ENCODE peak calls at places on chromosomes 7 and 10, in nine cellular contexts. P is activated CD8-positive, alpha-beta memory T cell treated with anti-CD3 and anti-CD28 coated beads, Interleukin-2, amount 10 ng/mL, durations not matched to agents 7 days and 5 days; D is pancreas; Z is cardiac muscle cell; G is smooth muscle cell of the brain vasculature; Y is amniotic stem cell; M is activated CD4-positive, alpha-beta T cell treated with anti-CD3 and anti-CD28 coated beads, Interleukin-2, amount 50 U/mL, for 48 hours; B is non-pigmented ciliary epithelial cell; O is ureter. R is an unnamed sample.

GRCh38 chr10:128046156-128046933 is 79.9 kb downstream of the MKI67 start:
- DNase-seq in P (no peak), D (no peak), Z (no peak), G (no peak), Y (no peak), M (no peak), B (no peak), O (no peak), R (peak)

GRCh38 chr10:14381475-14381874 is 50.8 kb upstream of the FRMD4A start:
- DNase-seq in P (no peak), D (no peak), Z (no peak), G (no peak), Y (no peak), M (no peak), B (no peak), O (no peak), R (no peak)

GRCh38 chr7:149774237-149775175 is 1.1 kb upstream of the ZNF467 start:
- DNase-seq in P (no peak), D (no peak), Z (peak), G (no peak), Y (no peak), M (no peak), B (no peak), O (no peak), R (no peak)

GRCh38 chr10:130242483-130242882 is 106.3 kb downstream of the GLRX3 start:
- DNase-seq in P (no peak), D (no peak), Z (no peak), G (no peak), Y (no peak), M (no peak), B (no peak), O (peak), R (no peak)

GRCh38 chr10:61634711-61635110 is 28.0 kb upstream of the CABCOCO1 start:
- DNase-seq in P (no peak), D (no peak), Z (peak), G (no peak), Y (no peak), M (no peak), B (no peak), O (no peak), R (no peak)

GRCh38 chr7:14252458-14252857 is 263.0 kb upstream of the ETV1 start:
- DNase-seq in P (no peak), D (no peak), Z (no peak), G (no peak), Y (no peak), M (no peak), B (no peak), O (no peak), R (no peak)

GRCh38 chr10:75235375-75236177 is at the start of gene COMTD1:
- DNase-seq in P (peak), D (peak), Z (peak), G (peak), Y (peak), M (peak), B (peak), O (peak), R (peak)

GRCh38 chr7:106657085-106657991 is 3.6 kb downstream of the CCDC71L start:
- DNase-seq in P (no peak), D (no peak), Z (peak), G (no peak), Y (no peak), M (no peak), B (no peak), O (no peak), R (no peak)

GRCh38 chr7:36526720-36527548 is 137.3 kb downstream of the ANLN start:
- DNase-seq in P (peak), D (no peak), Z (peak), G (peak), Y (peak), M (no peak), B (peak), O (no peak), R (no peak)

GRCh38 chr7:2001601-2002442 is 230.9 kb downstream of the MAD1L1 start:
- DNase-seq in P (no peak), D (no peak), Z (no peak), G (no peak), Y (no peak), M (no peak), B (no peak), O (no peak), R (no peak)

GRCh38 chr7:351256-351655 is 61.3 kb downstream of the FOXL3 start:
- DNase-seq in P (peak), D (no peak), Z (no peak), G (no peak), Y (no peak), M (peak), B (no peak), O (no peak), R (no peak)

GRCh38 chr7:99314504-99314903 is 11.2 kb upstream of the ARPC1A start:
- DNase-seq in P (peak), D (no peak), Z (no peak), G (no peak), Y (no peak), M (peak), B (no peak), O (no peak), R (no peak)

GRCh38 chr10:84205049-84205852 is 10.9 kb downstream of the CDHR1 start:
- DNase-seq in P (peak), D (no peak), Z (peak), G (peak), Y (no peak), M (peak), B (no peak), O (peak), R (peak)

GRCh38 chr10:87842220-87842641 is 21.1 kb downstream of the KLLN start:
- DNase-seq in P (no peak), D (no peak), Z (no peak), G (no peak), Y (no peak), M (no peak), B (no peak), O (no peak), R (no peak)

GRCh38 chr7:127938588-127938987 is 92.6 kb downstream of the LRRC4 start:
- DNase-seq in P (no peak), D (no peak), Z (peak), G (no peak), Y (peak), M (no peak), B (peak), O (no peak), R (no peak)

GRCh38 chr10:73908853-73909611 is 1.9 kb upstream of the PLAU start:
- DNase-seq in P (peak), D (no peak), Z (peak), G (peak), Y (peak), M (peak), B (peak), O (no peak), R (no peak)

GRCh38 chr10:102545997-102546396 is 42.2 kb downstream of the SUFU start:
- DNase-seq in P (no peak), D (no peak), Z (peak), G (no peak), Y (no peak), M (no peak), B (no peak), O (no peak), R (peak)

GRCh38 chr7:39749177-39749576 is 125.8 kb downstream of the RALA start:
- DNase-seq in P (no peak), D (no peak), Z (peak), G (no peak), Y (peak), M (no peak), B (no peak), O (no peak), R (no peak)

GRCh38 chr10:124670849-124671248 is 73.3 kb downstream of the FAM53B start:
- DNase-seq in P (no peak), D (no peak), Z (no peak), G (no peak), Y (no peak), M (no peak), B (no peak), O (no peak), R (peak)